ENCODE peak calls at places on chromosomes 16 and 17, in five cellular contexts. V is neural progenitor cell, M is A673, T is hepatocyte, H is PC-9. O is an unnamed sample.

GRCh38 chr17:39772415-39772814 is 34.7 kb downstream of the GRB7 start:
- DNase-seq in V (no peak), M (no peak), T (no peak), H (no peak), O (no peak)

GRCh38 chr17:19022747-19023146 is 18.2 kb upstream of the FAM83G start:
- DNase-seq in H (no peak), V (no peak), T (no peak), M (no peak), O (no peak)

GRCh38 chr17:6456914-6457687 is 12.8 kb downstream of the PIMREG start:
- DNase-seq in M (no peak), T (peak), H (peak), V (no peak), O (no peak)

GRCh38 chr16:48720266-48720665 is 110.3 kb upstream of the N4BP1 start:
- DNase-seq in H (no peak), M (peak), T (peak), V (peak), O (peak)

GRCh38 chr17:9242983-9243382 is 221.7 kb downstream of the NTN1 start:
- DNase-seq in M (no peak), V (no peak), H (no peak), T (no peak), O (no peak)

GRCh38 chr17:55289106-55289446 is 24.3 kb downstream of the HLF start:
- DNase-seq in H (no peak), M (no peak), T (no peak), V (no peak), O (no peak)

GRCh38 chr16:76634847-76635697 is 357.9 kb downstream of the CNTNAP4 start:
- DNase-seq in M (no peak), T (no peak), H (no peak), V (no peak), O (no peak)

GRCh38 chr17:75822119-75822799 is 21.9 kb downstream of the UNC13D start:
- DNase-seq in M (no peak), T (no peak), H (no peak), V (no peak), O (no peak)

GRCh38 chr16:88343276-88343791 is 39.4 kb upstream of the ZNF469 start:
- DNase-seq in T (no peak), M (no peak), V (no peak), H (no peak), O (no peak)

GRCh38 chr17:82602986-82603385 is 45.3 kb downstream of the WDR45B start:
- DNase-seq in M (no peak), T (no peak), V (no peak), H (no peak), O (no peak)

GRCh38 chr16:81066700-81067099 is 10.3 kb downstream of the C16orf46 start:
- DNase-seq in H (no peak), M (no peak), V (no peak), T (peak), O (no peak)

GRCh38 chr17:42853968-42854790 is 3.2 kb downstream of the AOC3 start:
- DNase-seq in H (no peak), V (no peak), M (no peak), T (no peak), O (no peak)

GRCh38 chr16:66406534-66407368 is 20.3 kb upstream of the BEAN1 start:
- DNase-seq in T (peak), H (peak), M (peak), V (peak), O (peak)

GRCh38 chr16:88289549-88290344 is 93.0 kb upstream of the ZNF469 start:
- DNase-seq in H (no peak), T (no peak), V (no peak), M (no peak), O (no peak)

GRCh38 chr16:54284931-54285413 is 1.6 kb downstream of the IRX3 start:
- DNase-seq in M (peak), H (no peak), V (peak), T (no peak), O (peak)

GRCh38 chr17:6779411-6779810 is 3.4 kb downstream of the FBXO39 start:
- DNase-seq in M (no peak), V (no peak), T (no peak), H (no peak), O (no peak)

GRCh38 chr17:42928714-42929496 is 28.3 kb downstream of the G6PC1 start:
- DNase-seq in T (peak), M (peak), H (peak), V (peak), O (no peak)

GRCh38 chr17:49581645-49581992 is 5.9 kb downstream of the NXPH3 start:
- DNase-seq in M (no peak), V (no peak), H (no peak), T (no peak), O (no peak)

GRCh38 chr17:55743103-55743679 is 7.7 kb upstream of the PCTP start:
- DNase-seq in T (peak), M (no peak), H (peak), V (no peak), O (no peak)

GRCh38 chr16:66894948-66895696 is 14.8 kb downstream of the PDP2 start:
- DNase-seq in V (peak), H (peak), M (peak), T (peak), O (no peak)

GRCh38 chr17:71409712-71410111 is 711.1 kb upstream of the SOX9 start:
- DNase-seq in T (no peak), V (no peak), M (no peak), H (no peak), O (no peak)

GRCh38 chr16:85172465-85173071 is 60.3 kb upstream of the CIBAR2 start:
- DNase-seq in H (peak), V (peak), T (no peak), M (peak), O (peak)

GRCh38 chr16:30069575-30070462 is 4.3 kb downstream of the ALDOA start:
- DNase-seq in V (no peak), H (no peak), M (peak), T (no peak), O (no peak)

GRCh38 chr16:50368410-50369132 is at the start of gene BRD7:
- DNase-seq in H (peak), V (peak), M (peak), T (peak), O (peak)

GRCh38 chr17:73719588-73720071 is 75.4 kb upstream of the SDK2 start:
- DNase-seq in V (peak), M (no peak), T (peak), H (no peak), O (no peak)

GRCh38 chr16:69131167-69131748 is 1.1 kb downstream of the CHTF8 start:
- DNase-seq in H (no peak), V (peak), T (peak), M (peak), O (no peak)

GRCh38 chr16:81686391-81687182 is 92.5 kb upstream of the PLCG2 start:
- DNase-seq in T (peak), M (no peak), H (no peak), V (no peak), O (no peak)

GRCh38 chr16:85107532-85107931 is 4.7 kb downstream of the CIBAR2 start:
- DNase-seq in H (no peak), T (no peak), M (no peak), V (no peak), O (no peak)

GRCh38 chr16:87602821-87603683 is 744 bp downstream of the JPH3 start:
- DNase-seq in H (no peak), T (no peak), M (no peak), V (peak), O (no peak)

GRCh38 chr16:11405331-11406176 is 60.3 kb downstream of the RMI2 start:
- DNase-seq in V (peak), T (no peak), H (peak), M (peak), O (peak)

GRCh38 chr17:51585514-51586104 is 325.3 kb downstream of the UTP18 start:
- DNase-seq in T (peak), H (peak), V (peak), M (no peak), O (peak)

GRCh38 chr16:27849621-27850020 is 213.9 kb downstream of the GSG1L start:
- DNase-seq in V (no peak), M (no peak), T (no peak), H (no peak), O (no peak)

GRCh38 chr17:81431545-81432482 is 36.6 kb downstream of the BAHCC1 start:
- DNase-seq in V (no peak), H (no peak), T (no peak), M (no peak), O (no peak)

GRCh38 chr16:84042879-84043485 is 387 bp upstream of the SLC38A8 start:
- DNase-seq in H (peak), V (peak), M (no peak), T (peak), O (no peak)

GRCh38 chr17:81400939-81401726 is 5.9 kb downstream of the BAHCC1 start:
- DNase-seq in M (peak), T (no peak), V (no peak), H (no peak), O (no peak)

GRCh38 chr16:84062734-84063640 is 20.4 kb upstream of the SLC38A8 start:
- DNase-seq in V (peak), H (peak), T (peak), M (peak), O (peak)

GRCh38 chr17:29933379-29933778 is 3.4 kb upstream of the SSH2 start:
- DNase-seq in T (peak), M (peak), H (no peak), V (peak), O (no peak)

GRCh38 chr16:72997141-72997542 is 50.8 kb downstream of the ZFHX3 start:
- DNase-seq in T (peak), V (no peak), H (peak), M (no peak), O (no peak)

GRCh38 chr16:86067516-86067915 is 168.6 kb downstream of the IRF8 start:
- DNase-seq in T (no peak), M (no peak), V (no peak), H (no peak), O (no peak)

GRCh38 chr17:61465550-61466237 is 13.5 kb downstream of the TBX4 start:
- DNase-seq in T (no peak), V (no peak), H (no peak), M (no peak), O (no peak)
- TF ChIP-seq EZH2 in T (no peak), V (no peak), H (no peak), M (no peak), O (no peak)

DNA sequence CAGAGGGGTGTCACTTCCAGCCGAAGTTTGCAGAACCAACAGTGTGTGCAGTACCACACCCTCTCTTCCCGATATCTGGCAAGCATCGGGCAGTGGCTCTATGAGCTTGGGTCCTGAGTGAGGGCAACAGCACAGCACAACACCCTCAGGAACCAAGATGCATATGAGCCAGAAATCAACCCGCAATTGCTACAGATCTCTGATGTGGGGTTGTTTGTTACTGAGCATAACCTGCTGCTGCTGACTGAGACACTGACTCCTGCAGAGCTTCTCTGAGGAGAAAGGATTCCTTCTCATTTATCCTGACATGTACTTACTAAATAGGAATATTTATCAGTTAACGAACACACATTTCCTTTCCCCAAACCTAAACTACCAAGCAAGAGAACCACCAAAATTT is 218.3 kb downstream of the RBFOX3 start:
- DNase-seq in H (no peak), V (no peak), T (no peak), M (no peak), O (no peak)
- TF ChIP-seq EZH2 in H (no peak), V (no peak), T (no peak), M (no peak), O (no peak)

GRCh38 chr16:3035972-3036725 is 595 bp downstream of the BICDL2 start:
- DNase-seq in H (peak), T (peak), M (no peak), V (no peak), O (no peak)
- TF ChIP-seq EZH2 in H (no peak), T (no peak), M (peak), V (no peak), O (no peak)

GRCh38 chr17:79841369-79842135 is 2.3 kb upstream of the CBX4 start:
- DNase-seq in V (peak), T (peak), M (no peak), H (no peak), O (peak)
- TF ChIP-seq EZH2 in V (peak), T (peak), M (peak), H (no peak), O (peak)

DNA sequence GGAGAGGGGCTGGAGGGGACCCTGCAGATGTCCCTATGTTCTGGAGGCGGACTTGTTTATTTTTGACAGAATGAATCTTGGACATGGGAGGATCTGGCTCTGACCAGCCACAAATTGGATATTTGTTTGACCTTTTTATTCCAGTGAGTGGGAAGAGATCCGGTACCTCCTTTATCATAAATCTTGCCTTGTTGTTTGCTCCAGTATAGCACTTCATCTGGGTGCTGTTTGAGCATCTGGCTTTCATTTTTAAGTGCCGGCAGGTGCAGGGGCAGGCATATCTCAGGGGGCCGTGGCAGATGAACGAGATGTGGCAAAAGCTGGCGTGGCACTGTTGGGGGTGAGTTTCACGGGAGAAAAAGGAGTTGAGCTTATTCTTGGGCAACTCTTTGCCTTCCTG is 37.8 kb downstream of the MSI2 start:
- DNase-seq in V (no peak), M (no peak), H (no peak), T (no peak), O (no peak)
- TF ChIP-seq EZH2 in V (no peak), M (no peak), H (no peak), T (no peak), O (no peak)